ENCODE peak calls at places on chromosomes 2 and 18, in six cellular contexts. One of them, this sample, is unnamed.
A peak's percentile ranks its signal among the peaks of the same experiment; 100 is the strongest.

GRCh38 chr2:117856415-117857210 is 42.1 kb downstream of the DDX18 start:
- DNase-seq in Panc1: peak; percentile 80
- DNase-seq in thoracic aorta: no peak
- DNase-seq in colonic mucosa: no peak
- DNase-seq in PC-3: peak; percentile 94
- DNase-seq in HCT116: peak; percentile 15
- DNase-seq in this sample: no peak

GRCh38 chr18:77733292-77733903 is 483.8 kb downstream of the GALR1 start:
- DNase-seq in Panc1: no peak
- DNase-seq in thoracic aorta: no peak
- DNase-seq in colonic mucosa: no peak
- DNase-seq in PC-3: no peak
- DNase-seq in HCT116: no peak
- DNase-seq in this sample: peak; percentile 13

GRCh38 chr2:197576631-197577030 is 60.8 kb downstream of the MOB4 start:
- DNase-seq in Panc1: no peak
- DNase-seq in thoracic aorta: no peak
- DNase-seq in colonic mucosa: no peak
- DNase-seq in PC-3: peak; percentile 77
- DNase-seq in HCT116: no peak
- DNase-seq in this sample: no peak

GRCh38 chr18:35620765-35621164 is 39.2 kb downstream of the GALNT1 start:
- DNase-seq in Panc1: no peak
- DNase-seq in thoracic aorta: no peak
- DNase-seq in colonic mucosa: peak; percentile 40
- DNase-seq in PC-3: no peak
- DNase-seq in HCT116: no peak
- DNase-seq in this sample: no peak

GRCh38 chr2:42984081-42984480 is 191.7 kb upstream of the HAAO start:
- DNase-seq in Panc1: no peak
- DNase-seq in thoracic aorta: no peak
- DNase-seq in colonic mucosa: no peak
- DNase-seq in PC-3: no peak
- DNase-seq in HCT116: no peak
- DNase-seq in this sample: no peak

GRCh38 chr2:51013060-51013746 is 18.7 kb downstream of the NRXN1 start:
- DNase-seq in Panc1: no peak
- DNase-seq in thoracic aorta: no peak
- DNase-seq in colonic mucosa: peak; percentile 25
- DNase-seq in PC-3: peak; percentile 82
- DNase-seq in HCT116: peak; percentile 10
- DNase-seq in this sample: no peak

GRCh38 chr2:109513749-109514588 is 99.8 kb downstream of the SEPTIN10 start:
- DNase-seq in Panc1: no peak
- DNase-seq in thoracic aorta: peak; percentile 28
- DNase-seq in colonic mucosa: peak; percentile 29
- DNase-seq in PC-3: peak; percentile 62
- DNase-seq in HCT116: no peak
- DNase-seq in this sample: no peak

GRCh38 chr18:79789901-79790885 is 7.5 kb upstream of the KCNG2 start:
- DNase-seq in Panc1: no peak
- DNase-seq in thoracic aorta: no peak
- DNase-seq in colonic mucosa: no peak
- DNase-seq in PC-3: no peak
- DNase-seq in HCT116: no peak
- DNase-seq in this sample: no peak

GRCh38 chr2:173349295-173349694 is 5.4 kb upstream of the CDCA7 start:
- DNase-seq in Panc1: no peak
- DNase-seq in thoracic aorta: no peak
- DNase-seq in colonic mucosa: no peak
- DNase-seq in PC-3: no peak
- DNase-seq in HCT116: no peak
- DNase-seq in this sample: no peak

GRCh38 chr2:31219131-31219969 is 2.0 kb upstream of the CAPN14 start:
- DNase-seq in Panc1: no peak
- DNase-seq in thoracic aorta: no peak
- DNase-seq in colonic mucosa: no peak
- DNase-seq in PC-3: no peak
- DNase-seq in HCT116: no peak
- DNase-seq in this sample: no peak

GRCh38 chr2:209577376-209578357 is 153.8 kb downstream of the MAP2 start:
- DNase-seq in Panc1: no peak
- DNase-seq in thoracic aorta: no peak
- DNase-seq in colonic mucosa: no peak
- DNase-seq in PC-3: peak; percentile 62
- DNase-seq in HCT116: peak; percentile 6
- DNase-seq in this sample: no peak

GRCh38 chr18:69097349-69097748 is 299.5 kb downstream of the CCDC102B start:
- DNase-seq in Panc1: no peak
- DNase-seq in thoracic aorta: no peak
- DNase-seq in colonic mucosa: no peak
- DNase-seq in PC-3: no peak
- DNase-seq in HCT116: no peak
- DNase-seq in this sample: no peak

GRCh38 chr2:20008703-20009102 is 3.8 kb downstream of the MATN3 start:
- DNase-seq in Panc1: peak; percentile 82
- DNase-seq in thoracic aorta: no peak
- DNase-seq in colonic mucosa: no peak
- DNase-seq in PC-3: peak; percentile 57
- DNase-seq in HCT116: no peak
- DNase-seq in this sample: no peak

GRCh38 chr2:111100087-111100764 is 20.5 kb upstream of the BCL2L11 start:
- DNase-seq in Panc1: no peak
- DNase-seq in thoracic aorta: no peak
- DNase-seq in colonic mucosa: no peak
- DNase-seq in PC-3: no peak
- DNase-seq in HCT116: no peak
- DNase-seq in this sample: no peak

GRCh38 chr2:29042581-29043075 is 31.7 kb downstream of the PCARE start:
- DNase-seq in Panc1: no peak
- DNase-seq in thoracic aorta: no peak
- DNase-seq in colonic mucosa: no peak
- DNase-seq in PC-3: no peak
- DNase-seq in HCT116: no peak
- DNase-seq in this sample: no peak

DNA sequence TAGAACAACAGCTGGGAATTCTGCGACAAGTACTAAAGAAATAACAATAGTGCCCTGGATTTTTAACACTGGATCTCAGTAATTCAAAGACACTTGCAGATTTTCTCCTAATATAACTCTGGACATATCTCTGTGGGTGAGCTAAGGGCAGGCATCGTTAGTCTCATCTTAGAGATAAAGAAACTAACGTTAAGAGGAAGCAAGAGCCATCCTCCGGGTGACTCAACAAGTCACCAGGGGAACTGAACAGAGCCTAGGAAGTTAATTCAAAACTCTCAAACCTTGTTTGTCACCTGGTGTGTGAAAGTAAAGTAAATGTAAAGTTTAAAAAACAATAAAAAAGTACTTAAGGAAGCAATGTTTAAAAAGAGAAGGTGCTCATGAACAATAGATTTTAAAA is 41.6 kb upstream of the NRP2 start:
- DNase-seq in Panc1: no peak
- DNase-seq in thoracic aorta: no peak
- DNase-seq in colonic mucosa: no peak
- DNase-seq in PC-3: no peak
- DNase-seq in HCT116: no peak
- DNase-seq in this sample: no peak
- H3K4me1 ChIP-seq in Panc1: no peaks in the 10 kb centered on the region
- H3K4me1 ChIP-seq in thoracic aorta: no peaks in the 10 kb centered on the region
- H3K4me1 ChIP-seq in colonic mucosa: no peaks in the 10 kb centered on the region
- H3K4me1 ChIP-seq in PC-3: peaks cover 12% of the 10 kb centered on the region
- H3K4me1 ChIP-seq in HCT116: no peaks in the 10 kb centered on the region
- H3K4me1 ChIP-seq in this sample: no peaks in the 10 kb centered on the region

DNA sequence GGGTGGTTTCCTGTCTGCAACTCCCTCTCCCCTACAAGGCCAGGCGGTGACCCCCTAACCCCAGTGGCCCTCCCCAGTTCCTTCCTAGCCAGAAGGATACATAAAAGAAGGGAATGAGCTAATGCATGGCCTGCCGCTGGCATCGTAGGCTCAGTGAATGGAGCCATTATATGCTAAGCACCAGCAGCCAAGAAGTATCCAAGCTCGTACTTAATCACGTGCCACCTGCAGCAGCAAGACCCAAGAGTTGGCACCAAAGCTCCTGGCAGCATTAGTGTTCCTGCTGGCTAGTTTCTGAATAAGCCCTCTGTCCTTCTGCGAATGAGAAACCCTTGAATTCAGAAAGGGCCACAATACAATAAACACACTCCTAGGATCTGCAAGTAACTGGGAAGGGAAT is 4.3 kb downstream of the DBI start:
- DNase-seq in Panc1: no peak
- DNase-seq in thoracic aorta: no peak
- DNase-seq in colonic mucosa: no peak
- DNase-seq in PC-3: no peak
- DNase-seq in HCT116: no peak
- DNase-seq in this sample: no peak
- H3K4me3 ChIP-seq in Panc1: no peak overlapping the region
- H3K4me3 ChIP-seq in thoracic aorta: no peak overlapping the region
- H3K4me3 ChIP-seq in colonic mucosa: no peak overlapping the region
- H3K4me3 ChIP-seq in PC-3: no peak overlapping the region
- H3K4me3 ChIP-seq in HCT116: no peak overlapping the region
- H3K4me3 ChIP-seq in this sample: no peak overlapping the region

DNA sequence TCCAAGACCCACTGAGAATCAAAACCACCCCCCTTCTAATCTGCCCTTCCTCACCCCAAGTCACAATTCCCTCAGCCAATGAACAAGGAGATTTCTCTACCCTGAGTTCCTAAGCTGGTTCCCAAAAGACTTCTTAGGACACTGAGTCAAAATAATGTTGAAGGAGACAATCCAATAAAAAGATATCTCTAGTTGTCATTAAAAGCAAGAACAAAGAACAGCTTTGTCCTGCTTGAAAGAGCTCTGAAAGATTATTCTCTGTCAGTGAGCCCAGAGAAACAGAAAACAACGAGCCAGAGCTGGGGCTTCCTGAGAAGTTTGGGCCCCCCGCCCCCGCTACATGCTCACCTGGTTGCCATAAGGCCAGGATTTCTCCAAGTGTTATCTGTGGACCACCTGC is 45.7 kb downstream of the STK39 start:
- DNase-seq in Panc1: no peak
- DNase-seq in thoracic aorta: no peak
- DNase-seq in colonic mucosa: no peak
- DNase-seq in PC-3: no peak
- DNase-seq in HCT116: no peak
- DNase-seq in this sample: no peak
- H3K27ac ChIP-seq in Panc1: no peak overlapping the region
- H3K27ac ChIP-seq in thoracic aorta: no peak overlapping the region
- H3K27ac ChIP-seq in colonic mucosa: no peak overlapping the region
- H3K27ac ChIP-seq in PC-3: no peak overlapping the region
- H3K27ac ChIP-seq in HCT116: peak overlapping the region; percentile 99
- H3K27ac ChIP-seq in this sample: no peak overlapping the region

GRCh38 chr2:63853527-63854310 is 12.0 kb downstream of the UGP2 start:
- DNase-seq in Panc1: no peak
- DNase-seq in thoracic aorta: no peak
- DNase-seq in colonic mucosa: peak; percentile 47
- DNase-seq in PC-3: no peak
- DNase-seq in HCT116: no peak
- DNase-seq in this sample: no peak
- H3K4me1 ChIP-seq in Panc1: peaks cover 13% of the 10 kb centered on the region
- H3K4me1 ChIP-seq in thoracic aorta: peaks cover 52% of the 10 kb centered on the region
- H3K4me1 ChIP-seq in colonic mucosa: no peaks in the 10 kb centered on the region
- H3K4me1 ChIP-seq in PC-3: peaks cover 15% of the 10 kb centered on the region
- H3K4me1 ChIP-seq in HCT116: no peaks in the 10 kb centered on the region
- H3K4me1 ChIP-seq in this sample: peaks cover 9% of the 10 kb centered on the region

DNA sequence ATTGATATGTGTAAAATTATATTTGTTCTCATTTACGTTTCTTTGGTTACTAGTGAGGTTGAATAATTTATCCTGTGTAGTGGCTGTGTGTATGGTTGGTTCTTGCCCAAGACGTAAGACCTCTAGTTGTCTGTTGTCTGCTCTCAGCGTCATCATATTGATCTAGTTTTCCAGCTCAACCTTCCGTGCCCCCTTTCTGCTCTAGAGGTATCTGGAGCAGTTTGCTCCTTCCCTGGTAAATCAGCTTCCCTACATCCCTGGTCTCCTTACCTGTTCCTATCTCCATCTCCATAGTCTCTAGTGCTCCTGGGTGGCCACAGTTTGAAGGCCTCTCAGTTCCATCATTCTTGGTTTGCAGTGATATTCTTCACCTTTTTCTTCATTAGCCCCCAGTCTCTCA is 1.2 kb downstream of the SMYD5 start:
- DNase-seq in Panc1: no peak
- DNase-seq in thoracic aorta: no peak
- DNase-seq in colonic mucosa: no peak
- DNase-seq in PC-3: no peak
- DNase-seq in HCT116: no peak
- DNase-seq in this sample: no peak
- H3K4me3 ChIP-seq in Panc1: peak overlapping the region; percentile 90
- H3K4me3 ChIP-seq in thoracic aorta: no peak overlapping the region
- H3K4me3 ChIP-seq in colonic mucosa: no peak overlapping the region
- H3K4me3 ChIP-seq in PC-3: peak overlapping the region; percentile 77
- H3K4me3 ChIP-seq in HCT116: peak overlapping the region; percentile 98
- H3K4me3 ChIP-seq in this sample: no peak overlapping the region

GRCh38 chr2:101823849-101824248 is 126.3 kb downstream of the MAP4K4 start:
- DNase-seq in Panc1: no peak
- DNase-seq in thoracic aorta: no peak
- DNase-seq in colonic mucosa: no peak
- DNase-seq in PC-3: peak; percentile 36
- DNase-seq in HCT116: no peak
- DNase-seq in this sample: no peak
- H3K27ac ChIP-seq in Panc1: no peak overlapping the region
- H3K27ac ChIP-seq in thoracic aorta: no peak overlapping the region
- H3K27ac ChIP-seq in colonic mucosa: no peak overlapping the region
- H3K27ac ChIP-seq in PC-3: no peak overlapping the region
- H3K27ac ChIP-seq in HCT116: no peak overlapping the region
- H3K27ac ChIP-seq in this sample: no peak overlapping the region

GRCh38 chr18:44774191-44774590 is 93.5 kb downstream of the SETBP1 start:
- DNase-seq in Panc1: no peak
- DNase-seq in thoracic aorta: no peak
- DNase-seq in colonic mucosa: no peak
- DNase-seq in PC-3: no peak
- DNase-seq in HCT116: no peak
- DNase-seq in this sample: no peak
- H3K4me1 ChIP-seq in Panc1: no peaks in the 10 kb centered on the region
- H3K4me1 ChIP-seq in thoracic aorta: peaks cover 12% of the 10 kb centered on the region
- H3K4me1 ChIP-seq in colonic mucosa: peaks cover 5% of the 10 kb centered on the region
- H3K4me1 ChIP-seq in PC-3: no peaks in the 10 kb centered on the region
- H3K4me1 ChIP-seq in HCT116: no peaks in the 10 kb centered on the region
- H3K4me1 ChIP-seq in this sample: no peaks in the 10 kb centered on the region

GRCh38 chr2:224354631-224355211 is 47.2 kb downstream of the FAM124B start:
- DNase-seq in Panc1: no peak
- DNase-seq in thoracic aorta: no peak
- DNase-seq in colonic mucosa: no peak
- DNase-seq in PC-3: no peak
- DNase-seq in HCT116: no peak
- DNase-seq in this sample: no peak
- H3K4me3 ChIP-seq in Panc1: no peak overlapping the region
- H3K4me3 ChIP-seq in thoracic aorta: no peak overlapping the region
- H3K4me3 ChIP-seq in colonic mucosa: no peak overlapping the region
- H3K4me3 ChIP-seq in PC-3: no peak overlapping the region
- H3K4me3 ChIP-seq in HCT116: no peak overlapping the region
- H3K4me3 ChIP-seq in this sample: no peak overlapping the region

This sample was measured in iPS DF 6.9.